ENCODE peak calls at places on chromosome 13, in six cellular contexts. D, Z, N, T, A and F are unnamed samples.

GRCh38 chr13:65725001-65725400 is 1505.1 kb downstream of the PCDH9 start:
- DNase-seq in D (no peak), Z (no peak), N (no peak), T (no peak), A (no peak), F (no peak)

GRCh38 chr13:44765076-44765475 is 188.9 kb upstream of the TSC22D1 start:
- DNase-seq in D (no peak), Z (no peak), N (no peak), T (no peak), A (no peak), F (no peak)

GRCh38 chr13:110133425-110134235 is 173.3 kb downstream of the COL4A1 start:
- DNase-seq in D (no peak), Z (no peak), N (no peak), T (no peak), A (no peak), F (no peak)

GRCh38 chr13:78611040-78611439 is 7.7 kb upstream of the POU4F1 start:
- DNase-seq in D (no peak), Z (no peak), N (no peak), T (no peak), A (no peak), F (no peak)

GRCh38 chr13:100674363-100674847 is at the start of gene TMTC4:
- DNase-seq in D (no peak), Z (no peak), N (no peak), T (no peak), A (no peak), F (no peak)

GRCh38 chr13:51130348-51130747 is 19.3 kb upstream of the C13orf42 start:
- DNase-seq in D (no peak), Z (no peak), N (no peak), T (no peak), A (no peak), F (no peak)

GRCh38 chr13:42458193-42458592 is 115.8 kb upstream of the TNFSF11 start:
- DNase-seq in D (no peak), Z (no peak), N (no peak), T (no peak), A (no peak), F (no peak)

GRCh38 chr13:32984857-32985626 is 31.2 kb upstream of the KL start:
- DNase-seq in D (no peak), Z (no peak), N (no peak), T (no peak), A (no peak), F (no peak)

GRCh38 chr13:30572859-30573275 is 44.9 kb upstream of the USPL1 start:
- DNase-seq in D (no peak), Z (no peak), N (no peak), T (no peak), A (no peak), F (peak; percentile 41)

GRCh38 chr13:113275387-113275786 is 21.7 kb upstream of the LAMP1 start:
- DNase-seq in D (peak; percentile 57), Z (peak; percentile 66), N (no peak), T (no peak), A (peak; percentile 42), F (peak; percentile 67)

GRCh38 chr13:81872581-81872980 is 1531.7 kb upstream of the SPRY2 start:
- DNase-seq in D (no peak), Z (no peak), N (no peak), T (no peak), A (peak; percentile 1), F (no peak)

GRCh38 chr13:79079351-79079839 is 326.7 kb downstream of the RBM26 start:
- DNase-seq in D (no peak), Z (peak; percentile 30), N (no peak), T (no peak), A (no peak), F (no peak)

GRCh38 chr13:20799726-20800416 is 26.1 kb upstream of the EEF1AKMT1 start:
- DNase-seq in D (no peak), Z (no peak), N (no peak), T (no peak), A (no peak), F (no peak)

GRCh38 chr13:109366521-109366920 is 419.9 kb downstream of the IRS2 start:
- DNase-seq in D (no peak), Z (no peak), N (no peak), T (no peak), A (no peak), F (no peak)

GRCh38 chr13:113579686-113580085 is 4.9 kb upstream of the TFDP1 start:
- DNase-seq in D (no peak), Z (peak; percentile 18), N (no peak), T (no peak), A (no peak), F (no peak)

GRCh38 chr13:50123002-50123401 is 107.8 kb downstream of the KCNRG start:
- DNase-seq in D (no peak), Z (no peak), N (no peak), T (no peak), A (no peak), F (no peak)

GRCh38 chr13:27783111-27783510 is 9.2 kb upstream of the GSX1 start:
- DNase-seq in D (peak; percentile 38), Z (no peak), N (no peak), T (no peak), A (no peak), F (no peak)

GRCh38 chr13:101267656-101268055 is 148.7 kb downstream of the NALCN start:
- DNase-seq in D (no peak), Z (no peak), N (no peak), T (no peak), A (no peak), F (peak; percentile 85)

GRCh38 chr13:67119481-67119883 is 110.7 kb downstream of the PCDH9 start:
- DNase-seq in D (no peak), Z (no peak), N (no peak), T (no peak), A (peak; percentile 27), F (peak; percentile 43)

GRCh38 chr13:112545866-112546265 is 42.1 kb downstream of the TUBGCP3 start:
- DNase-seq in D (no peak), Z (no peak), N (no peak), T (no peak), A (no peak), F (no peak)

GRCh38 chr13:70385852-70386251 is 277.6 kb upstream of the KLHL1 start:
- DNase-seq in D (no peak), Z (no peak), N (no peak), T (no peak), A (no peak), F (no peak)

GRCh38 chr13:23993439-23993980 is 96.2 kb upstream of the C1QTNF9B start:
- DNase-seq in D (no peak), Z (no peak), N (no peak), T (no peak), A (no peak), F (no peak)

GRCh38 chr13:100721885-100722512 is 47.4 kb upstream of the TMTC4 start:
- DNase-seq in D (peak; percentile 76), Z (no peak), N (peak; percentile 35), T (peak; percentile 48), A (peak; percentile 21), F (no peak)

GRCh38 chr13:32676242-32676641 is 90.0 kb downstream of the PDS5B start:
- DNase-seq in D (no peak), Z (no peak), N (no peak), T (no peak), A (no peak), F (no peak)

GRCh38 chr13:77176350-77176749 is 149.4 kb upstream of the FBXL3 start:
- DNase-seq in D (no peak), Z (no peak), N (no peak), T (no peak), A (peak; percentile 5), F (no peak)

GRCh38 chr13:110323172-110323851 is 16.2 kb downstream of the COL4A2 start:
- DNase-seq in D (no peak), Z (no peak), N (no peak), T (no peak), A (no peak), F (peak; percentile 98)

GRCh38 chr13:105965910-105966309 is 569.6 kb downstream of the EFNB2 start:
- DNase-seq in D (no peak), Z (no peak), N (no peak), T (no peak), A (no peak), F (no peak)

GRCh38 chr13:113083402-113084061 is 22.1 kb upstream of the F7 start:
- DNase-seq in D (no peak), Z (peak; percentile 82), N (no peak), T (peak; percentile 42), A (no peak), F (no peak)

GRCh38 chr13:35157143-35157755 is 215.2 kb downstream of the NBEA start:
- DNase-seq in D (peak; percentile 21), Z (no peak), N (no peak), T (peak; percentile 61), A (peak; percentile 22), F (peak; percentile 25)

GRCh38 chr13:23856008-23856750 is 33.0 kb downstream of the MIPEP start:
- DNase-seq in D (no peak), Z (no peak), N (no peak), T (no peak), A (no peak), F (no peak)

GRCh38 chr13:35690546-35690945 is 214.1 kb upstream of the MAB21L1 start:
- DNase-seq in D (no peak), Z (no peak), N (no peak), T (no peak), A (no peak), F (no peak)

GRCh38 chr13:44422755-44423643 is 49.4 kb downstream of the SERP2 start:
- DNase-seq in D (no peak), Z (no peak), N (no peak), T (no peak), A (no peak), F (no peak)

GRCh38 chr13:36146513-36147276 is 15.5 kb upstream of the DCLK1 start:
- DNase-seq in D (no peak), Z (no peak), N (no peak), T (no peak), A (no peak), F (no peak)

GRCh38 chr13:83121904-83122303 is 760.4 kb downstream of the SLITRK1 start:
- DNase-seq in D (no peak), Z (no peak), N (no peak), T (no peak), A (no peak), F (no peak)

GRCh38 chr13:110263906-110264305 is 43.1 kb downstream of the COL4A1 start:
- DNase-seq in D (no peak), Z (peak; percentile 69), N (no peak), T (no peak), A (no peak), F (no peak)